ENCODE peak calls at places on chromosomes 2 and 18, in eight cellular contexts. H is DMS153; P is pancreas; M is head of caudate nucleus; W is stimulated activated CD4-positive, alpha-beta T cell treated with anti-CD3 and anti-CD28 coated beads, Interleukin-1b, Interleukin-23, amount 100 ng/mL, for 24 hours; R is NAMALWA; E is LoVo; K is NCI-H510A treated with DMSO at 0.1 percent for 48 hours. B is an unnamed sample.

GRCh38 chr18:32446780-32447179 is 23.9 kb downstream of the GAREM1 start:
- DNase-seq in H (no peak), P (no peak), M (no peak), W (no peak), R (no peak), E (no peak), K (no peak), B (no peak)

GRCh38 chr2:180607501-180608060 is 372.8 kb upstream of the UBE2E3 start:
- DNase-seq in H (peak), P (no peak), M (no peak), W (no peak), R (no peak), E (no peak), K (peak), B (no peak)

GRCh38 chr2:239153806-239154591 is 246.8 kb downstream of the HDAC4 start:
- DNase-seq in H (no peak), P (no peak), M (no peak), W (no peak), R (no peak), E (no peak), K (no peak), B (no peak)

GRCh38 chr2:37768491-37768925 is 97.1 kb upstream of the CDC42EP3 start:
- DNase-seq in H (no peak), P (no peak), M (no peak), W (no peak), R (no peak), E (peak), K (no peak), B (no peak)

GRCh38 chr2:205117125-205117524 is 565.2 kb upstream of the NRP2 start:
- DNase-seq in H (no peak), P (no peak), M (no peak), W (no peak), R (no peak), E (no peak), K (no peak), B (no peak)

GRCh38 chr2:234710587-234710986 is 213.7 kb upstream of the ARL4C start:
- DNase-seq in H (no peak), P (no peak), M (no peak), W (no peak), R (no peak), E (no peak), K (peak), B (no peak)

GRCh38 chr2:127400533-127400896 is 12.7 kb upstream of the MAP3K2 start:
- DNase-seq in H (no peak), P (no peak), M (no peak), W (no peak), R (no peak), E (peak), K (no peak), B (no peak)

GRCh38 chr2:241213036-241213435 is 24.6 kb downstream of the ANO7 start:
- DNase-seq in H (no peak), P (peak), M (no peak), W (no peak), R (no peak), E (no peak), K (no peak), B (no peak)

GRCh38 chr2:46101557-46102220 is 195.5 kb upstream of the EPAS1 start:
- DNase-seq in H (no peak), P (no peak), M (no peak), W (no peak), R (no peak), E (no peak), K (no peak), B (no peak)

GRCh38 chr2:236971919-236972381 is 113.7 kb upstream of the COPS8 start:
- DNase-seq in H (no peak), P (no peak), M (no peak), W (no peak), R (no peak), E (no peak), K (no peak), B (no peak)

GRCh38 chr2:240913810-240914644 is 7.9 kb downstream of the CROCC2 start:
- DNase-seq in H (no peak), P (peak), M (peak), W (peak), R (peak), E (no peak), K (peak), B (peak)